ENCODE peak calls at places on chromosome 19, in four cellular contexts. W is heart right ventricle, X is mammary epithelial cell, A is substantia nigra. N is an unnamed sample.

GRCh38 chr19:3466630-3467029 is 13.7 kb downstream of the SMIM24 start:
- DNase-seq in W (peak), X (no peak), A (no peak), N (peak)

GRCh38 chr19:6378036-6378435 is 2.3 kb upstream of the PSPN start:
- DNase-seq in W (no peak), X (no peak), A (no peak), N (no peak)

GRCh38 chr19:48249502-48250014 is 6.2 kb downstream of the CARD8 start:
- DNase-seq in W (peak), X (no peak), A (no peak), N (no peak)

GRCh38 chr19:5170329-5170745 is 170.3 kb downstream of the PTPRS start:
- DNase-seq in W (no peak), X (no peak), A (no peak), N (no peak)

GRCh38 chr19:58492265-58492664 is 16.1 kb downstream of the ZNF446 start:
- DNase-seq in W (no peak), X (no peak), A (no peak), N (no peak)

GRCh38 chr19:4393947-4394590 is 6.3 kb downstream of the SH3GL1 start:
- DNase-seq in W (no peak), X (no peak), A (no peak), N (no peak)

GRCh38 chr19:48965806-48966540 is 864 bp downstream of the FTL start:
- DNase-seq in W (peak), X (peak), A (peak), N (peak)

GRCh38 chr19:45271709-45272108 is 20.6 kb downstream of the MARK4 start:
- DNase-seq in W (no peak), X (no peak), A (no peak), N (no peak)

GRCh38 chr19:35915508-35915907 is 7.4 kb upstream of the TYROBP start:
- DNase-seq in W (no peak), X (no peak), A (no peak), N (no peak)

GRCh38 chr19:35026418-35026817 is 3.9 kb upstream of the SCN1B start:
- DNase-seq in W (no peak), X (no peak), A (no peak), N (no peak)

GRCh38 chr19:34452671-34453253 is 24.6 kb downstream of the UBA2 start:
- DNase-seq in W (no peak), X (no peak), A (no peak), N (no peak)

GRCh38 chr19:43308244-43308815 is 39.0 kb upstream of the PSG9 start:
- DNase-seq in W (no peak), X (no peak), A (no peak), N (no peak)

GRCh38 chr19:15365264-15365663 is 14.3 kb downstream of the AKAP8 start:
- DNase-seq in W (no peak), X (no peak), A (no peak), N (no peak)

GRCh38 chr19:44974809-44975347 is 19.7 kb downstream of the CLPTM1 start:
- DNase-seq in W (no peak), X (no peak), A (no peak), N (no peak)

GRCh38 chr19:39916236-39916635 is 18.2 kb downstream of the FCGBP start:
- DNase-seq in W (no peak), X (no peak), A (no peak), N (no peak)

GRCh38 chr19:41886761-41887710 is 4.1 kb downstream of the ARHGEF1 start:
- DNase-seq in W (no peak), X (peak), A (no peak), N (no peak)

GRCh38 chr19:40367577-40368434 is 19.3 kb downstream of the PLD3 start:
- DNase-seq in W (no peak), X (no peak), A (no peak), N (no peak)

GRCh38 chr19:35120492-35120891 is 4.9 kb downstream of the FXYD3 start:
- DNase-seq in W (no peak), X (peak), A (no peak), N (no peak)

GRCh38 chr19:6768236-6768785 is 1.1 kb upstream of the SH2D3A start:
- DNase-seq in W (no peak), X (no peak), A (no peak), N (no peak)

GRCh38 chr19:4575978-4576933 is 16.8 kb upstream of the SEMA6B start:
- DNase-seq in W (peak), X (no peak), A (no peak), N (no peak)

GRCh38 chr19:40921005-40921897 is 39.2 kb upstream of the CYP2A7 start:
- DNase-seq in W (no peak), X (no peak), A (no peak), N (no peak)

GRCh38 chr19:39499082-39499642 is 415 bp downstream of the DLL3 start:
- DNase-seq in W (no peak), X (peak), A (no peak), N (no peak)

GRCh38 chr19:7506385-7507328 is 9.2 kb upstream of the ZNF358 start:
- DNase-seq in W (peak), X (peak), A (no peak), N (no peak)

DNA sequence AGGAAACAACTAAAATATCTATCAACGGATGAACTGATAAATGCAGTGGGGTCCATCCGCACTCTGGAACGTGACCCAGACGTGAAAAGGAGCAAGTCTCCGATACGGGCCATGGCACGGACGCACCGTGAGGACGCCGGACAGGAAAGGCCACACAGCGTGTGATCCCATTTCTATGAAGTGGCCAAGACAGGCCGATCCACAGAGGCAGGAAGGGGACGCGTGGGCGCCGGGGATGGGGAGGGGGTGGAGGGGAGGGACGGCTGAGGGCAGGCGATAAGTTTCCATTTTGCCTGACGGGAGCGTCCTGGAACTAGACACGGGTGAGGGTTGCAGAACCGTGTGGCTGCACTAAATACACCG is 13.8 kb downstream of the SHC2 start:
- DNase-seq in W (no peak), X (no peak), A (no peak), N (no peak)
- H3K27ac ChIP-seq in W (no peak), X (no peak), A (no peak), N (no peak)

GRCh38 chr19:2247433-2248101 is 1.6 kb upstream of the AMH start:
- DNase-seq in W (no peak), X (no peak), A (no peak), N (no peak)

GRCh38 chr19:2250765-2251576 is 1.8 kb downstream of the AMH start:
- DNase-seq in W (no peak), X (no peak), A (no peak), N (no peak)

GRCh38 chr19:2249880-2250764 is 999 bp downstream of the AMH start:
- DNase-seq in W (no peak), X (no peak), A (no peak), N (no peak)

GRCh38 chr19:2248136-2249009 is 750 bp upstream of the AMH start:
- DNase-seq in W (no peak), X (no peak), A (no peak), N (no peak)

GRCh38 chr19:2249010-2249866 is at the start of gene AMH:
- DNase-seq in W (no peak), X (no peak), A (no peak), N (no peak)
- H3K27ac ChIP-seq in W (no peak), X (no peak), A (no peak), N (no peak)

GRCh38 chr19:38221919-38222828 is 1.8 kb downstream of the DPF1 start:
- DNase-seq in W (no peak), X (peak), A (no peak), N (no peak)
- H3K27ac ChIP-seq in W (no peak), X (no peak), A (no peak), N (no peak)

GRCh38 chr19:11587973-11588631 is 9.2 kb upstream of the ZNF627 start:
- DNase-seq in W (no peak), X (no peak), A (no peak), N (no peak)

GRCh38 chr19:11581740-11582139 is 4.3 kb upstream of the ACP5 start:
- DNase-seq in W (no peak), X (no peak), A (no peak), N (no peak)

DNA sequence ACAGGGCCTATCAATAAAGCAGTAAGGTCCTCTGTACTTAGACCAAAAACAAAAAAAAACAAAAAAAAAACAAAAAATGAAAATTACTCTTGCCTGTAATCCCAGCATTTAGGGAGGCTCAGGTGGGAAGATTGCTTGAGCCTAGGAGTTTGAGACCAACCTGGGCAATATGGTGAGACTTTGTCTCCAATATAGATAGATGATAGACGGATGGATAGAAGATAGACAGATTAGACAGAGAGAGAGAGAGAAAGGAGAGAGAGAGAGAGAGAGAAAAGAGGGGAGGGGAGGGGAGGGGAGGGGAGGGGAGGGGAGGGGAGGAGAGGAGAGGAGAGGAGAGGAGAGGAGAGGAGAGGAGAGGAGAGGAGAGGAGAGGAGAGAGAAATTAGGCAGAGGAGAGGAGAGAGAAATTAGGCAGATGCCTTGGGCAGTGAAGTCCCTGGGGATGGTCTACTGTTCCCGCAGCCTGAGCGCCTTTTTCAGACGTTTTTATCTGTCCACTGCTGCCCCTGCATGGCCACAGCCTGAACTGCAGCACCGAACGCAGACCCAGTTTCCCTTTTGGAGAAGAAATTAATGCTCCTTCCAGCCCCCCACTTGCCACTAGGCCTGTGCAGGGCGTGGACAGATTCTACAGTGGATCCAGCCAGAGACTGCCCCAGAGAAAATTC is 9.8 kb upstream of the ZNF627 start:
- DNase-seq in W (peak), X (peak), A (no peak), N (no peak)
- H3K27ac ChIP-seq in W (no peak), X (no peak), A (peak), N (no peak)

GRCh38 chr19:18745012-18745735 is 45.9 kb downstream of the COMP start:
- DNase-seq in W (no peak), X (no peak), A (no peak), N (no peak)
- H3K27ac ChIP-seq in W (no peak), X (no peak), A (no peak), N (no peak)

DNA sequence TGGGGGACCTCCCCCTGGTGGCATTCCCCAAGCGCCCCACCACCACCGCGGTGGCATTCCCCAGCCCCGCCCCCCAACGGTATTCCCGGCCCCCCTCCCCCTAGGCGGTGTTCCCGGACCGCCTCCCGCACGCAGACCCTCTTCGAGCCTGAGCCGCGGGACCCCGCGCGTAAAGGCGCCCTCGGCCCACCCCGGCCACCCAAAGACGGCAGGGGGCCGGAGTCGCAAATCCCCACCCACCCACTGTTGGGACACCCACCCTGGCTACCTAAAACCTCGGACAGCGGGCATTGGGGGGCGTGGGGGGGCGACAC is 22.4 kb downstream of the OLFM2 start:
- DNase-seq in W (no peak), X (no peak), A (no peak), N (no peak)
- H3K27ac ChIP-seq in W (no peak), X (no peak), A (no peak), N (no peak)

GRCh38 chr19:12970070-12970820 is 869 bp downstream of the DAND5 start:
- DNase-seq in W (no peak), X (no peak), A (no peak), N (no peak)

GRCh38 chr19:12969292-12969988 is at the start of gene DAND5:
- DNase-seq in W (peak), X (no peak), A (peak), N (no peak)

GRCh38 chr19:12967907-12968306 is 1.5 kb upstream of the DAND5 start:
- DNase-seq in W (no peak), X (peak), A (no peak), N (no peak)

GRCh38 chr19:12965812-12966135 is 3.6 kb upstream of the DAND5 start:
- DNase-seq in W (no peak), X (no peak), A (no peak), N (no peak)

DNA sequence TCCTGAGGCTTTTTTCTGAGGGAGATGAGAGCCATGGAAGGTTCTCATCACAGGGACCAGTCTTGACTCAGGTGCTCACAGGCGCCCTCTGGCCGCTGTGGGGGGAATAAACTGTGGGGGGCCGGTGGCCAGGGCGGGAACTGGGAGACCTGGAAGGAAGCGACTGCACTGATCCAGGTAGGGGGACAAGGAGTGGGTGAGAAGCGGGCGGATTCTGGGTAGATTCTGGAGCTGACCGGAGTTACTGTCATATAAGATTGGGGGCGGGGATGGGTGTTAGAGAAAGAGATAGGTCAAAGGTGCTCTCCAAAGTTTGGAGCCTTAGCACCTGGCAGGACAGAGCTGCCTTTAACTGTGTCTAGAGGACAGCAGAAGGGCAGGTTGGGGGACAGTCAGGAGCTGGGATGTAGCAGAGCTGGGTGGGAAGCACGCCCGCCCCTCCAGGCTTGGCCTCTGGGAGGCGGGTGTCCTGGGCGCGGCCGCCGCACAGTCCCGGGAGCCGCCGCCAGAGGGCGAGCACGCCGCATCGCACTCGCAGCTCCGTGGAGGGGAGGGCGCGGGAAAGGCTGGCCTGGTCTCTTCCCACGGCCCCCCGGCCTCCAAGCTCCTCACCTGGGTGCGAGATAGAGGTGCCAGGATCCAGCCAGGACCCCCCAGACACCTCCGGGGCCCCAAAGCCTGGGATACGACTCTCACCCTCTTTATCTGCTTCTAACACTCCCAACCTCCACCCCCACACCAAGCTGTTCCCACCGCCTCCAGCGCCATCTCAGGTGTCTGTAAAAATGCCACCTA is 4.2 kb upstream of the DAND5 start:
- DNase-seq in W (peak), X (peak), A (peak), N (peak)
- H3K27ac ChIP-seq in W (peak), X (peak), A (peak), N (peak)

DNA sequence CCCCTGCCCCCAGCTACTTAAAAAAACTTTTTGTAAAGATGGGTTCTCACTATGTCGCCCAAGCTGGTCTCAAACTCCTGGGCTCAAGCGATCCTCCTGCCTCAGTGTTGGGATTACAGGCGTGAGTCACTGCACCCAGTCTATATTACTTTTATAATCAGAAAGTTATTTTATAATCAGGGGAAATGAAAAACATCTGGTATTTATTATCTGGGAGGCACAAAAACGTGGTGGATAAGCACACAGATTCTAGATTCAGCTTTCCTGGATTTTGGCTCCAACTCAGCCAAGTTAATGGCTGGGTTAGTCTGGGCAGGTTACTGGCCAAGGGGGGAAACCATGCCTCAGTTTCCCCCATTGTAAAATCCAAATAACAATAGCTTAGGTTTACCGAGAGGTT is 24.7 kb downstream of the KEAP1 start:
- DNase-seq in W (no peak), X (no peak), A (no peak), N (no peak)
- H3K27ac ChIP-seq in W (no peak), X (no peak), A (no peak), N (no peak)